ENCODE peak calls at places on chromosome 1, in six cellular contexts. U is vagina, R is sigmoid colon, L is GM23338, N is SK-N-SH, H is HL-60. T is an unnamed sample.

GRCh38 chr1:19664453-19665043 is at the start of gene HTR6:
- DNase-seq in U (no peak), R (no peak), L (no peak), N (peak), H (no peak), T (no peak)

GRCh38 chr1:23473037-23473800 is 10.8 kb downstream of the ASAP3 start:
- DNase-seq in U (no peak), R (no peak), L (no peak), N (no peak), H (no peak), T (no peak)

GRCh38 chr1:179754031-179754624 is 11.0 kb downstream of the FAM163A start:
- DNase-seq in U (no peak), R (no peak), L (no peak), N (no peak), H (no peak), T (no peak)

GRCh38 chr1:966603-967295 is 467 bp downstream of the PLEKHN1 start:
- DNase-seq in U (no peak), R (peak), L (peak), N (no peak), H (no peak), T (no peak)

GRCh38 chr1:64917328-64917861 is 49.0 kb downstream of the JAK1 start:
- DNase-seq in U (no peak), R (peak), L (peak), N (no peak), H (no peak), T (peak)

GRCh38 chr1:10575616-10576015 is 100.9 kb downstream of the PEX14 start:
- DNase-seq in U (no peak), R (no peak), L (no peak), N (no peak), H (no peak), T (peak)

GRCh38 chr1:73604739-73605138 is 593.2 kb downstream of the LRRIQ3 start:
- DNase-seq in U (no peak), R (no peak), L (peak), N (no peak), H (no peak), T (peak)

GRCh38 chr1:116252785-116253184 is 120.3 kb upstream of the ATP1A1 start:
- DNase-seq in U (no peak), R (no peak), L (no peak), N (no peak), H (no peak), T (no peak)

GRCh38 chr1:117375327-117375726 is 8.1 kb downstream of the MAN1A2 start:
- DNase-seq in U (no peak), R (no peak), L (no peak), N (no peak), H (no peak), T (no peak)

GRCh38 chr1:220426989-220427388 is 100.9 kb upstream of the MARK1 start:
- DNase-seq in U (no peak), R (no peak), L (no peak), N (no peak), H (no peak), T (no peak)

GRCh38 chr1:30840904-30841598 is 67.5 kb downstream of the SDC3 start:
- DNase-seq in U (no peak), R (no peak), L (peak), N (no peak), H (no peak), T (no peak)

GRCh38 chr1:233327938-233328660 is 575 bp downstream of the MAP3K21 start:
- DNase-seq in U (no peak), R (no peak), L (peak), N (peak), H (no peak), T (no peak)

GRCh38 chr1:29237906-29238600 is 1.7 kb downstream of the PTPRU start:
- DNase-seq in U (no peak), R (peak), L (peak), N (peak), H (no peak), T (no peak)

GRCh38 chr1:100896481-100896982 is 642 bp downstream of the SLC30A7 start:
- DNase-seq in U (no peak), R (peak), L (peak), N (peak), H (no peak), T (peak)

GRCh38 chr1:154607084-154607747 is 770 bp downstream of the ADAR start:
- DNase-seq in U (no peak), R (no peak), L (no peak), N (peak), H (no peak), T (no peak)
- TF ChIP-seq POLR2AphosphoS5 in U (no peak), R (no peak), L (no peak), N (no peak), H (no peak), T (no peak)

GRCh38 chr1:230232352-230232751 is 165.3 kb downstream of the GALNT2 start:
- DNase-seq in U (no peak), R (no peak), L (peak), N (no peak), H (no peak), T (no peak)

GRCh38 chr1:230233786-230234185 is 166.7 kb downstream of the GALNT2 start:
- DNase-seq in U (no peak), R (no peak), L (no peak), N (no peak), H (no peak), T (no peak)

GRCh38 chr1:230230948-230231738 is 164.1 kb downstream of the GALNT2 start:
- DNase-seq in U (no peak), R (no peak), L (peak), N (no peak), H (no peak), T (no peak)

GRCh38 chr1:230230273-230230672 is 163.2 kb downstream of the GALNT2 start:
- DNase-seq in U (no peak), R (no peak), L (no peak), N (no peak), H (no peak), T (no peak)

DNA sequence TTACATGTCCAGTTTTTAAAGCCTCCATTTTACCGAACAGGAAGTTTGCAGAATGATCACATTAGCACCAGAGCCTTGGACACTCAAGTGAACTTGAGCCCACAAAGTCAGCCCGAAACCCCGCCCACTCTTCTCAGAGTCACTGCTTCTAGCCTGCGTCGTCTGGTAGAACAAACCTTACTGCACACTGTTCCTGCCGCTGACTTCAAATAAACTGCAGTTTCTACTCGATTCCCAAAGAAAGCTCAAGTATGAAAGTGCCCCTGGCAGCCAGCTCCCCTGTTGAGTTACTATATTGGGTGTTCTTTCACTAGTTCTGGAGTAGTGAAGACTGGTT is 164.7 kb downstream of the GALNT2 start:
- DNase-seq in U (no peak), R (peak), L (peak), N (no peak), H (no peak), T (no peak)
- H3K4me3 ChIP-seq in U (no peak), R (no peak), L (no peak), N (no peak), H (no peak), T (no peak)

GRCh38 chr1:62685431-62685859 is 2.7 kb downstream of the DOCK7 start:
- DNase-seq in U (no peak), R (no peak), L (no peak), N (no peak), H (no peak), T (no peak)
- TF ChIP-seq CTCF in U (no peak), R (no peak), L (no peak), N (no peak), H (no peak), T (no peak)

GRCh38 chr1:15523104-15523921 is 702 bp downstream of the CASP9 start:
- DNase-seq in U (no peak), R (no peak), L (no peak), N (no peak), H (no peak), T (no peak)

GRCh38 chr1:15525043-15525958 is 1.3 kb upstream of the CASP9 start:
- DNase-seq in U (no peak), R (peak), L (peak), N (no peak), H (peak), T (no peak)

GRCh38 chr1:15524283-15525042 is 448 bp upstream of the CASP9 start:
- DNase-seq in U (peak), R (peak), L (peak), N (peak), H (peak), T (peak)

GRCh38 chr1:15522551-15522950 is 1.5 kb downstream of the CASP9 start:
- DNase-seq in U (no peak), R (no peak), L (no peak), N (no peak), H (no peak), T (no peak)

DNA sequence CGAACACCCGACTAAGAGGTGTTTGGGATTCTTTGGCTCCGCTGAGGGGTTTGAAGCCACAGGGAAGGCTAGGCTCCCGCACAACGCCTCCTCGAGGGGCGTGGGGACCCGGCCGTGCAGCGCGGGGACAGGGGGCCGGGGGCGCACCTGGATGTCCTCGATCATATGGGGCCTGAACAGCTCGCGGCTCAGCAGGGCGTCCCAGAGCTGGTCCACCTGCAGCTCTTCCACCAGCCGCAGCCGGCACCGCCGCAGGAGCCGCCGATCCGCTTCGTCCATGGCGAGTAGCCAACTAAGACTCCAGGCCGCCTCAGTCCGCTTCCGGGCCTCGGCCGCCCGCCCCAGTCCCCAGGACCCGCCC is at the start of gene CASP9:
- DNase-seq in U (no peak), R (no peak), L (no peak), N (no peak), H (no peak), T (no peak)
- TF ChIP-seq POLR2AphosphoS5 in U (peak), R (peak), L (peak), N (peak), H (peak), T (no peak)

DNA sequence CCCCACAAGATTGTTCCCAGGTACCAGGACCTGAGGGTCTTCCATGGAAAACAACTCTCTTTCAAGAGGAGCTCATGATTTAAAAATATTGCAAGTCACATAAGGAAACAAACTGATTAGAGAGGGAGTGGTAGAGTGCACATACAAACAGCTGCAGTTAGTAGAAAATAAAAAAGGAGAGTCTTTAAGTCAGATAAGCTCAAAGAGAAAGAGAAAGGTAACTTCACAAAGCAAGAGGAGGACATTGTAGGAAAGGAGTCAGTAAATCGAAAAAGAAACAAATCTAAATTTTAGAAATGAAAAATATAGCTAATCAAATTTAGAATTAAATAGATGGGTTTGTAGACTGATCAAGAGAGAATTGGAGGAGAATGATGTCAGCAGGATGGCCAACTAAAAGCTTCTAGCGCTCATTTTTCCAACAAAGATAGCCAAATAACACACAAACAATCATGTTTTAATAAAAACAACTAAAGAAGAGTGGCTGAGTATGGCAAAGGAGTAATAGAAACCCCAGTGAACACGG is 86.1 kb upstream of the CD53 start:
- DNase-seq in U (no peak), R (no peak), L (no peak), N (no peak), H (no peak), T (no peak)
- H3K4me3 ChIP-seq in U (no peak), R (no peak), L (no peak), N (no peak), H (no peak), T (no peak)

GRCh38 chr1:24526940-24527542 is 24.4 kb downstream of the RCAN3 start:
- DNase-seq in U (no peak), R (no peak), L (peak), N (peak), H (no peak), T (no peak)
- TF ChIP-seq CTCF in U (peak), R (peak), L (peak), N (peak), H (no peak), T (peak)

GRCh38 chr1:44067258-44068250 is 36.3 kb upstream of the SLC6A9 start:
- DNase-seq in U (no peak), R (no peak), L (no peak), N (no peak), H (no peak), T (no peak)

GRCh38 chr1:44073528-44073927 is 42.3 kb upstream of the SLC6A9 start:
- DNase-seq in U (no peak), R (no peak), L (peak), N (no peak), H (peak), T (no peak)

GRCh38 chr1:44072204-44072603 is 40.9 kb upstream of the SLC6A9 start:
- DNase-seq in U (no peak), R (no peak), L (no peak), N (no peak), H (no peak), T (no peak)

GRCh38 chr1:44062656-44063055 is 31.4 kb upstream of the SLC6A9 start:
- DNase-seq in U (no peak), R (no peak), L (no peak), N (no peak), H (no peak), T (no peak)

DNA sequence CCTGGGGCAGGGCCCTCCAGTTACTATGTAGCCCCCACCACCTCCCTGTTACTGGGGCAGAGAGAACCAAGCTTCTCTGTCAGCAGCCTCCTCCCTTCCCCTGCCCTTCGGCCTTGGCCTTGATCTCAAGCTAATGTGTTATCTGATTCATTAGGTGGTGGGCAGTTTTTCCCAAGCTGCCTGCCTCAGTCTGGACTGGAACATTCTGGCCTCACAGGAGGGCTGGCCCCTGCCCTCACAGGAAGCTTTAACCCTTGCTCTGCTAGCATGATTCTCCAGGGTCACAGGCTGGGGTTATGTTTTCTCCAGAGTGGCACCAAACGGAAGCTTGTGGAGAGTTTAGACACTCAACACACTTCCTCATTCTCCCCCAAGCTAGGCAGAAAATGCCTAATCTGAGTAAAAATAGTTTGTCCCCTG is 37.2 kb upstream of the SLC6A9 start:
- DNase-seq in U (no peak), R (no peak), L (no peak), N (no peak), H (peak), T (no peak)
- TF ChIP-seq POLR2AphosphoS5 in U (no peak), R (no peak), L (no peak), N (no peak), H (no peak), T (no peak)

T was measured in Panc1.